ENCODE peak calls at places on chromosomes 6 and 20, in nine cellular contexts. A is astrocyte; U is CD8-positive, alpha-beta T cell; I is mammary epithelial cell; B is heart right ventricle; K is tibial artery; J is A549; V is H1; Q is PC-9. T is an unnamed sample.

GRCh38 chr6:168149015-168149414 is 70.0 kb upstream of the FRMD1 start:
- DNase-seq in A (no peak), U (no peak), I (no peak), B (no peak), K (no peak), J (no peak), V (no peak), Q (no peak), T (no peak)

GRCh38 chr6:166006593-166007301 is 160.9 kb downstream of the TBXT start:
- DNase-seq in A (peak; percentile 87), U (no peak), I (no peak), B (no peak), K (no peak), J (no peak), V (peak; percentile 44), Q (no peak), T (no peak)

GRCh38 chr20:49585585-49586245 is 17.8 kb upstream of the PTGIS start:
- DNase-seq in A (no peak), U (no peak), I (no peak), B (no peak), K (no peak), J (no peak), V (no peak), Q (peak; percentile 23), T (no peak)

GRCh38 chr20:47821481-47822100 is 36.3 kb upstream of the SULF2 start:
- DNase-seq in A (peak; percentile 16), U (no peak), I (peak; percentile 92), B (no peak), K (peak; percentile 43), J (peak; percentile 31), V (no peak), Q (peak; percentile 82), T (peak; percentile 96)

GRCh38 chr20:47985092-47985850 is 200.0 kb upstream of the SULF2 start:
- DNase-seq in A (peak; percentile 73), U (no peak), I (peak; percentile 25), B (no peak), K (no peak), J (peak; percentile 22), V (no peak), Q (peak; percentile 81), T (peak; percentile 80)

GRCh38 chr6:73017473-73017872 is 207.8 kb downstream of the KHDC1L start:
- DNase-seq in A (no peak), U (no peak), I (no peak), B (no peak), K (no peak), J (no peak), V (no peak), Q (no peak), T (no peak)

GRCh38 chr6:137315081-137315480 is 95.9 kb upstream of the IFNGR1 start:
- DNase-seq in A (no peak), U (no peak), I (no peak), B (no peak), K (no peak), J (no peak), V (no peak), Q (no peak), T (no peak)

GRCh38 chr6:170122676-170123075 is 168.2 kb downstream of the DLL1 start:
- DNase-seq in A (no peak), U (no peak), I (peak; percentile 21), B (no peak), K (no peak), J (no peak), V (peak; percentile 1), Q (no peak), T (no peak)

GRCh38 chr6:1581120-1581991 is 28.4 kb upstream of the FOXC1 start:
- DNase-seq in A (no peak), U (no peak), I (no peak), B (no peak), K (no peak), J (no peak), V (peak; percentile 22), Q (no peak), T (no peak)

GRCh38 chr20:62122659-62123449 is 579 bp downstream of the LSM14B start:
- DNase-seq in A (no peak), U (peak; percentile 44), I (peak; percentile 35), B (peak; percentile 44), K (peak; percentile 79), J (no peak), V (no peak), Q (peak; percentile 74), T (peak; percentile 70)

GRCh38 chr6:170209354-170210025 is 81.4 kb downstream of the DLL1 start:
- DNase-seq in A (no peak), U (peak; percentile 7), I (no peak), B (no peak), K (peak; percentile 46), J (no peak), V (peak; percentile 43), Q (no peak), T (no peak)

GRCh38 chr20:20849126-20849525 is 136.7 kb upstream of the RALGAPA2 start:
- DNase-seq in A (no peak), U (no peak), I (no peak), B (no peak), K (no peak), J (no peak), V (no peak), Q (no peak), T (no peak)

GRCh38 chr6:143564484-143565017 is 53.0 kb upstream of the FUCA2 start:
- DNase-seq in A (no peak), U (no peak), I (no peak), B (peak; percentile 47), K (no peak), J (no peak), V (no peak), Q (no peak), T (no peak)

GRCh38 chr20:60008130-60008808 is 50.0 kb downstream of the CDH26 start:
- DNase-seq in A (no peak), U (no peak), I (no peak), B (no peak), K (no peak), J (no peak), V (no peak), Q (no peak), T (no peak)

DNA sequence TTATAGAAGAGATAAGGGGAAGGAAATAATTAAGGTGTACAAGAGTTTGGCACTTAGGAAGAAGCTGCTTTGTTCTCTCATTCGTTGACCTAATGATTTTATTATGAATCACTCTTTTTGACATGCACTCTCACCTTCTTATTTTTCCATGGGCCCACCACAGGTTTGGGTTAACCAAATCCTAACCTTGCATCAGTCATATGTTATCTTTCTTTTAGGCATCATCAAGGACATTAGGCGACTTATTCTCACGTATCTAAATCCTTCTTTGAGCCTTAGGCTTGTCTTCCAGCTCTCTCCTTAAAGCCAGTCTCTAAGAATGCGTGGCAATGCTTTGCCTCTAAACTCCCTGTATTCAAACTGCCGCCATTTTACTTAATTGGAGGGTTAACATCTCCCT is 58.3 kb downstream of the TNFRSF21 start:
- DNase-seq in A (no peak), U (no peak), I (no peak), B (no peak), K (no peak), J (no peak), V (no peak), Q (no peak), T (no peak)
- H3K27ac ChIP-seq in A (no peak overlapping the region), U (no peak overlapping the region), I (no peak overlapping the region), B (no peak overlapping the region), K (no peak overlapping the region), J (no peak overlapping the region), V (no peak overlapping the region), Q (peak overlapping the region; percentile 59), T (no peak overlapping the region)

GRCh38 chr6:111254779-111255166 is 167.5 kb downstream of the SLC16A10 start:
- DNase-seq in A (no peak), U (no peak), I (no peak), B (no peak), K (no peak), J (no peak), V (no peak), Q (no peak), T (no peak)

GRCh38 chr6:111248789-111249188 is 161.5 kb downstream of the SLC16A10 start:
- DNase-seq in A (no peak), U (no peak), I (no peak), B (no peak), K (no peak), J (no peak), V (no peak), Q (no peak), T (no peak)

GRCh38 chr6:111252451-111252850 is 165.1 kb downstream of the SLC16A10 start:
- DNase-seq in A (no peak), U (no peak), I (no peak), B (no peak), K (no peak), J (no peak), V (no peak), Q (no peak), T (no peak)

GRCh38 chr6:111253999-111254778 is 166.9 kb downstream of the SLC16A10 start:
- DNase-seq in A (no peak), U (no peak), I (no peak), B (no peak), K (no peak), J (no peak), V (no peak), Q (no peak), T (no peak)

GRCh38 chr6:111250743-111251406 is 163.6 kb downstream of the SLC16A10 start:
- DNase-seq in A (no peak), U (no peak), I (no peak), B (no peak), K (no peak), J (no peak), V (no peak), Q (no peak), T (no peak)
- TF ChIP-seq CTCF in A (no peak), U (no peak), I (no peak), B (no peak), K (no peak), J (no peak), V (no peak), Q (no peak), T (no peak)

DNA sequence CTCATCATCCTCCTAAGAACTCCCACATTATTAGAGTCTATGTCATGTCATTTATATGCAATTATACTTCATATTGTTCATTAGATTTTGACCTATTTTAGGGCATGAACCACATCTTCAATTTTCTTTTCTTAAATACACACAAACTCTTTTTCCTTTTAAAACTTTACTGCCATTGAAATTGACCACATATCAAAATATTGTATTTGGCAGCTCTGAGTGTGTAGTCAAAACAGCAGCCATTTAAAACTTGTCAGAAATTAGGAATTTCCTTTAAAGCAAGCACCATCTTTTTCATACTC is 94.9 kb downstream of the RNGTT start:
- DNase-seq in A (no peak), U (no peak), I (no peak), B (no peak), K (no peak), J (no peak), V (no peak), Q (no peak), T (no peak)
- H3K27ac ChIP-seq in A (peak overlapping the region; percentile 57), U (no peak overlapping the region), I (no peak overlapping the region), B (no peak overlapping the region), K (peak overlapping the region; percentile 23), J (peak overlapping the region; percentile 52), V (no peak overlapping the region), Q (no peak overlapping the region), T (no peak overlapping the region)

DNA sequence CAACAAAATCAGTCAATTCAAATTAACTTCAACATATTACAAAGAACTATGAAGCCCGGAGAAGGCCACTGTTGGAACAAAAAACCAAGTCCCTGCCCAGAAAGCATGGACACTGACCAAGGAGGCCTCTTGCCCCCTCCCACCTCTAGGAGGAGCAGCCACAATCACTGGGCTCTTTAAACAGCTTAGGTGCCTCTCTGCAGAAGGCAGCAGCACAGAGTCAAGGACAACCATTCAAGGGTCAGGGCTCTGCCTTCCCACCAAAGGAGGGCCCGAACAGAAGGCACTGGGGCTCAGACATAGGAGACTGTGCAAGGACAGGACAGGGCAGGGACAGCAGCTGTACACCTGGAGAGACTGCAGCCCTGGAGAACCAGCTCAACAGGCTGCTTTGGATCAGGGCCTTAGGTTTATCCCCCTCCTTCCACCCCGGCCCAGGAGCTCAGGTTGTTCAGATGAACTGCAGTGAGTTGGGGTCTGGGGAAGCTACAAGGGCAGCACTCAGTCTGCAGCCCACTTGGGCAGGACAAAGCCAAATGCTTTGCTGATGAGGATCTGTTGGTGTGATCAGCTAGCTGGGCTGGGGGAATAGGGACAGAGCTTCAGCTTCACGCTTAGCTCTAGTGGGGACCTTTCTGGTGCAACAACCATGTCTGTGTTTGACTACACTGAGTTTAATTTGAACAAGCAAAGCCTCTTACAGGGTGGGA is 17.8 kb downstream of the TOMM34 start:
- DNase-seq in A (no peak), U (no peak), I (no peak), B (no peak), K (no peak), J (no peak), V (no peak), Q (no peak), T (no peak)
- TF ChIP-seq CTCF in A (no peak), U (no peak), I (no peak), B (no peak), K (no peak), J (no peak), V (peak; percentile 31), Q (no peak), T (no peak)

T was measured in RWPE1.